ENCODE peak calls at places on chromosomes 6 and 20, in four cellular contexts. J is H1, H is mesendoderm, T is IMR-90. E is an unnamed sample.

GRCh38 chr20:19633985-19634384 is 124.1 kb upstream of the RIN2 start:
- DNase-seq in J (no peak), H (no peak), T (peak), E (no peak)

GRCh38 chr20:60001027-60001567 is 42.9 kb downstream of the CDH26 start:
- DNase-seq in J (no peak), H (no peak), T (peak), E (no peak)

GRCh38 chr20:57902478-57902877 is 192.7 kb upstream of the PMEPA1 start:
- DNase-seq in J (no peak), H (no peak), T (peak), E (no peak)

GRCh38 chr20:32635764-32636163 is 38.0 kb downstream of the C20orf203 start:
- DNase-seq in J (no peak), H (no peak), T (peak), E (no peak)

GRCh38 chr6:111263837-111264236 is 176.5 kb downstream of the SLC16A10 start:
- DNase-seq in J (no peak), H (no peak), T (peak), E (no peak)

GRCh38 chr6:44373787-44374186 is 13.7 kb upstream of the CDC5L start:
- DNase-seq in J (no peak), H (no peak), T (no peak), E (no peak)

GRCh38 chr6:150924808-150925654 is 59.5 kb downstream of the MTHFD1L start:
- DNase-seq in J (no peak), H (no peak), T (peak), E (no peak)

GRCh38 chr20:51372176-51372803 is 170.2 kb downstream of the NFATC2 start:
- DNase-seq in J (peak), H (peak), T (peak), E (peak)

GRCh38 chr6:168189679-168190405 is 110.8 kb upstream of the FRMD1 start:
- DNase-seq in J (no peak), H (no peak), T (no peak), E (peak)

GRCh38 chr20:47389867-47390347 is 33.4 kb upstream of the ZMYND8 start:
- DNase-seq in J (no peak), H (no peak), T (peak), E (no peak)

GRCh38 chr20:45857836-45858250 is 429 bp downstream of the ZSWIM3 start:
- DNase-seq in J (no peak), H (peak), T (no peak), E (peak)

GRCh38 chr6:125293587-125293986 is 8.2 kb downstream of the HDDC2 start:
- DNase-seq in J (no peak), H (no peak), T (no peak), E (no peak)
- H3K56ac ChIP-seq in J (no peak), H (no peak), T (no peak), E (no peak)

GRCh38 chr6:4775591-4776492 is at the start of gene CDYL:
- DNase-seq in J (peak), H (peak), T (peak), E (peak)

GRCh38 chr6:4776967-4777925 is 1.0 kb downstream of the CDYL start:
- DNase-seq in J (no peak), H (peak), T (peak), E (no peak)

GRCh38 chr6:4774715-4775590 is 1.3 kb upstream of the CDYL start:
- DNase-seq in J (no peak), H (peak), T (no peak), E (peak)

GRCh38 chr6:4778086-4778485 is 1.9 kb downstream of the CDYL start:
- DNase-seq in J (no peak), H (no peak), T (no peak), E (no peak)

DNA sequence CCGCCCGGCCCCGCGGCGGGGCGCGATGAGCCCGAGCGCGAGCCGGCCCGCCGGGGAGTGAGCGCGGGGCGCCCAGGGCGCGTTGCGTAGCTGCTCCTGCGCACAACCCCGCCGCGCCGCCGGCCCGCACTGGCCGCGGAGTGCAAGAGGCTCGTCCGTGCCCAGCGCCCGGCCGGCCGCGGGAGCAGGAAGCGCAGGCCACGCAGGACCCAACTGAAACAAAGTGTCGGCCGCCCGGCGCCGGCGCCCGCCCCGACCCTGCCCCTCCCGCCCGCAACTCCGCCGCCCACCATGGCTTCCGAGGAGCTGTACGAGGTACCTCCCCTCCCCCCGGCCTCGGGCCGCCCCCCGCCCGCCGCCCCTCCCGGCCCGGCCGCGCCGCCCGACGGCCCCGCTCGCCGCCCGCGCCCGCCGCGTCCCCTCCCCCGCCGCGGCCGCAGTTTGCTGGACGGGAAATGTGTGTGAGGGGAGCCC is 326 bp downstream of the CDYL start:
- DNase-seq in J (no peak), H (peak), T (no peak), E (peak)
- H3K18ac ChIP-seq in J (no peak), H (peak), T (no peak), E (no peak)

GRCh38 chr20:53872081-53872541 is 198.3 kb downstream of the BCAS1 start:
- DNase-seq in J (no peak), H (no peak), T (no peak), E (no peak)
- H3K9ac ChIP-seq in J (no peak), H (no peak), T (no peak), E (no peak)

GRCh38 chr6:114783783-114784182 is 441.0 kb upstream of the HS3ST5 start:
- DNase-seq in J (no peak), H (no peak), T (no peak), E (no peak)

GRCh38 chr6:114783083-114783482 is 440.3 kb upstream of the HS3ST5 start:
- DNase-seq in J (no peak), H (peak), T (no peak), E (no peak)

DNA sequence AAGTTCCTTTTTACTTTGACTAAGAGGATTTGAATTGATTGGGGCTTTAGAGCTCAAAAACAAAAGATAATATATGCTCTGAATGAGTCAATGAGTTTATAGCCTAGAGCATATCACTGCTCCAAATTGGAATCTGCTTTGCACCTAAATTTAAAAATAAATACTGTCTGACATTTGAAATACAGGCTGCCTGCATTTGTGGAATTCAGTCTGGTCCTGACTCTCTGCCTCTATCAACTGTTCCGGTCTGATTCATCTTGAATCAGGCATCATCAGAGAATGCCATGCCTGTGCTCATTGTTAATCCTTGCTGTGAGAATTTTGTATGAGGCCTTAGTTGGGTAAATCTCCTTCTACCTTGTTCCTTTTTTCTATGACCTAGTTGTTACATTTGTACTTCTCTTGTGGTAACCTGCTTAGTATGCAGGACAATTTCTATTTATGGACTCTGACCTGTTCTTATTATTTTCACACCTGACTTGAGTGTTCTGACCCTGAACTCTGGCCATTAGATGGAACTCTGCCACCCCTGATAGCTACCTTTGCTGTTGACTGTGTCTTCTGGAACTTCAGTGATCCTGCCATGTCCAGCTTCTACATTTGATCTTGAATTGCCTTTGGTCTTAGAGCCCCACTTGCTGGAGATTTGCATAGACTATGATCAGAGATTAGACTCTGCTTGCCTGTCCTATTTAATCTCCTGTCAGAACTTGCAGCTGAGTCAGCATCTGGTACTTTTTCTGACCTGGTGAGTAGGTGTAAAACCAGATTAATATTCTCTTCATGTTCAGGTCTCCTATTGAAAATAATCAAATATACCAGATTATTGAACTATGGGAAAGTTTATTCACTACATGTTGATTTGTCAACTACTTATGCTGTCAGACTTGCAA is 442.7 kb upstream of the HS3ST5 start:
- DNase-seq in J (no peak), H (peak), T (no peak), E (no peak)
- H3K56ac ChIP-seq in J (no peak), H (no peak), T (no peak), E (no peak)

E was measured in H9.